ENCODE peak calls at places on chromosomes 11 and 22, in six cellular contexts. One of them, this sample, is unnamed.

GRCh38 chr11:79265756-79266322 is 175.0 kb downstream of the TENM4 start:
- DNase-seq in naive thymus-derived CD8-positive, alpha-beta T cell: no peak
- DNase-seq in NCI-H2081: no peak
- DNase-seq in lower lobe of right lung: no peak
- DNase-seq in cardiac septum: no peak
- DNase-seq in foreskin fibroblast: peak; percentile 37
- DNase-seq in this sample: no peak

GRCh38 chr11:67583319-67584204 is at the start of gene GSTP1:
- DNase-seq in naive thymus-derived CD8-positive, alpha-beta T cell: peak; percentile 69
- DNase-seq in NCI-H2081: no peak
- DNase-seq in lower lobe of right lung: peak; percentile 95
- DNase-seq in cardiac septum: peak; percentile 95
- DNase-seq in foreskin fibroblast: peak; percentile 88
- DNase-seq in this sample: peak; percentile 81

GRCh38 chr11:76669901-76670474 is 559 bp downstream of the LRRC32 start:
- DNase-seq in naive thymus-derived CD8-positive, alpha-beta T cell: no peak
- DNase-seq in NCI-H2081: no peak
- DNase-seq in lower lobe of right lung: peak; percentile 41
- DNase-seq in cardiac septum: no peak
- DNase-seq in foreskin fibroblast: peak; percentile 34
- DNase-seq in this sample: no peak

GRCh38 chr11:122439911-122440782 is 215.4 kb upstream of the UBASH3B start:
- DNase-seq in naive thymus-derived CD8-positive, alpha-beta T cell: no peak
- DNase-seq in NCI-H2081: peak; percentile 49
- DNase-seq in lower lobe of right lung: no peak
- DNase-seq in cardiac septum: no peak
- DNase-seq in foreskin fibroblast: peak; percentile 18
- DNase-seq in this sample: peak; percentile 32

GRCh38 chr11:103031834-103032233 is 60.1 kb downstream of the DCUN1D5 start:
- DNase-seq in naive thymus-derived CD8-positive, alpha-beta T cell: no peak
- DNase-seq in NCI-H2081: no peak
- DNase-seq in lower lobe of right lung: no peak
- DNase-seq in cardiac septum: no peak
- DNase-seq in foreskin fibroblast: no peak
- DNase-seq in this sample: no peak

GRCh38 chr22:43851058-43851978 is 11.0 kb downstream of the SULT4A1 start:
- DNase-seq in naive thymus-derived CD8-positive, alpha-beta T cell: no peak
- DNase-seq in NCI-H2081: no peak
- DNase-seq in lower lobe of right lung: no peak
- DNase-seq in cardiac septum: peak; percentile 47
- DNase-seq in foreskin fibroblast: no peak
- DNase-seq in this sample: no peak

GRCh38 chr22:46073683-46074504 is 76.4 kb upstream of the PPARA start:
- DNase-seq in naive thymus-derived CD8-positive, alpha-beta T cell: no peak
- DNase-seq in NCI-H2081: no peak
- DNase-seq in lower lobe of right lung: peak; percentile 53
- DNase-seq in cardiac septum: peak; percentile 78
- DNase-seq in foreskin fibroblast: no peak
- DNase-seq in this sample: no peak

GRCh38 chr11:33294224-33294623 is 37.0 kb downstream of the HIPK3 start:
- DNase-seq in naive thymus-derived CD8-positive, alpha-beta T cell: no peak
- DNase-seq in NCI-H2081: no peak
- DNase-seq in lower lobe of right lung: no peak
- DNase-seq in cardiac septum: no peak
- DNase-seq in foreskin fibroblast: no peak
- DNase-seq in this sample: no peak

GRCh38 chr11:2517016-2517385 is 72.2 kb downstream of the KCNQ1 start:
- DNase-seq in naive thymus-derived CD8-positive, alpha-beta T cell: no peak
- DNase-seq in NCI-H2081: no peak
- DNase-seq in lower lobe of right lung: peak; percentile 38
- DNase-seq in cardiac septum: peak; percentile 46
- DNase-seq in foreskin fibroblast: no peak
- DNase-seq in this sample: no peak

This sample was measured in NCI-H1092.